ENCODE peak calls at places on chromosomes 7 and 10, in five cellular contexts. One of them, this sample, is unnamed.

GRCh38 chr10:119942973-119943372 is 50.4 kb downstream of the SEC23IP start:
- DNase-seq in foreskin keratinocyte: no peak
- DNase-seq in fibroblast of lung: peak; percentile 40
- DNase-seq in thoracic aorta: no peak
- DNase-seq in colonic mucosa: no peak
- DNase-seq in this sample: no peak

GRCh38 chr7:50739744-50740455 is 42.8 kb downstream of the GRB10 start:
- DNase-seq in thoracic aorta: no peak
- DNase-seq in foreskin keratinocyte: no peak
- DNase-seq in fibroblast of lung: no peak
- DNase-seq in colonic mucosa: no peak
- DNase-seq in this sample: no peak

GRCh38 chr10:21533577-21534475 is at the start of gene MLLT10:
- DNase-seq in foreskin keratinocyte: peak; percentile 81
- DNase-seq in fibroblast of lung: peak; percentile 97
- DNase-seq in thoracic aorta: peak; percentile 66
- DNase-seq in colonic mucosa: peak; percentile 88
- DNase-seq in this sample: peak; percentile 99

GRCh38 chr7:27116019-27116411 is 13.5 kb upstream of the HOXA2 start:
- DNase-seq in thoracic aorta: no peak
- DNase-seq in foreskin keratinocyte: no peak
- DNase-seq in fibroblast of lung: peak; percentile 30
- DNase-seq in colonic mucosa: peak; percentile 35
- DNase-seq in this sample: no peak

GRCh38 chr7:135283959-135284638 is 50.5 kb downstream of the STRA8 start:
- DNase-seq in fibroblast of lung: no peak
- DNase-seq in colonic mucosa: no peak
- DNase-seq in foreskin keratinocyte: no peak
- DNase-seq in thoracic aorta: no peak
- DNase-seq in this sample: no peak

GRCh38 chr10:35574924-35575352 is 30.2 kb upstream of the GJD4 start:
- DNase-seq in fibroblast of lung: peak; percentile 78
- DNase-seq in colonic mucosa: no peak
- DNase-seq in thoracic aorta: no peak
- DNase-seq in foreskin keratinocyte: no peak
- DNase-seq in this sample: no peak

GRCh38 chr10:123135415-123136141 is at the start of gene HMX3:
- DNase-seq in thoracic aorta: no peak
- DNase-seq in fibroblast of lung: peak; percentile 45
- DNase-seq in foreskin keratinocyte: no peak
- DNase-seq in colonic mucosa: no peak
- DNase-seq in this sample: peak; percentile 93

GRCh38 chr10:26881600-26882331 is 21.0 kb upstream of the ABI1 start:
- DNase-seq in fibroblast of lung: peak; percentile 82
- DNase-seq in colonic mucosa: no peak
- DNase-seq in foreskin keratinocyte: peak; percentile 57
- DNase-seq in thoracic aorta: no peak
- DNase-seq in this sample: peak; percentile 74

GRCh38 chr7:14793151-14793550 is 109.4 kb downstream of the DGKB start:
- DNase-seq in thoracic aorta: no peak
- DNase-seq in fibroblast of lung: no peak
- DNase-seq in foreskin keratinocyte: no peak
- DNase-seq in colonic mucosa: no peak
- DNase-seq in this sample: no peak

GRCh38 chr10:111656066-111656465 is 527.5 kb downstream of the GPAM start:
- DNase-seq in fibroblast of lung: no peak
- DNase-seq in colonic mucosa: no peak
- DNase-seq in foreskin keratinocyte: no peak
- DNase-seq in thoracic aorta: no peak
- DNase-seq in this sample: no peak

GRCh38 chr7:127396184-127396583 is 3.7 kb upstream of the ZNF800 start:
- DNase-seq in fibroblast of lung: peak; percentile 14
- DNase-seq in thoracic aorta: no peak
- DNase-seq in foreskin keratinocyte: no peak
- DNase-seq in colonic mucosa: no peak
- DNase-seq in this sample: peak; percentile 9

GRCh38 chr10:86461963-86462804 is 59.4 kb downstream of the WAPL start:
- DNase-seq in foreskin keratinocyte: no peak
- DNase-seq in fibroblast of lung: no peak
- DNase-seq in colonic mucosa: no peak
- DNase-seq in thoracic aorta: no peak
- DNase-seq in this sample: no peak

GRCh38 chr7:76209310-76209709 is 7.6 kb downstream of the SRRM3 start:
- DNase-seq in fibroblast of lung: no peak
- DNase-seq in foreskin keratinocyte: no peak
- DNase-seq in colonic mucosa: no peak
- DNase-seq in thoracic aorta: no peak
- DNase-seq in this sample: no peak

GRCh38 chr10:99966306-99966705 is 43.4 kb downstream of the DNMBP start:
- DNase-seq in fibroblast of lung: peak; percentile 48
- DNase-seq in colonic mucosa: no peak
- DNase-seq in foreskin keratinocyte: peak; percentile 94
- DNase-seq in thoracic aorta: no peak
- DNase-seq in this sample: no peak

GRCh38 chr10:48945441-48946143 is 6.0 kb upstream of the LRRC18 start:
- DNase-seq in colonic mucosa: peak; percentile 38
- DNase-seq in foreskin keratinocyte: no peak
- DNase-seq in fibroblast of lung: no peak
- DNase-seq in thoracic aorta: no peak
- DNase-seq in this sample: no peak

GRCh38 chr7:74219416-74219815 is 9.6 kb downstream of the LAT2 start:
- DNase-seq in thoracic aorta: no peak
- DNase-seq in foreskin keratinocyte: no peak
- DNase-seq in fibroblast of lung: no peak
- DNase-seq in colonic mucosa: no peak
- DNase-seq in this sample: no peak
- H3K4me1 ChIP-seq in thoracic aorta: no peaks in the 10 kb centered on the region
- H3K4me1 ChIP-seq in foreskin keratinocyte: no peaks in the 10 kb centered on the region
- H3K4me1 ChIP-seq in fibroblast of lung: no peaks in the 10 kb centered on the region
- H3K4me1 ChIP-seq in colonic mucosa: no peaks in the 10 kb centered on the region
- H3K4me1 ChIP-seq in this sample: no peaks in the 10 kb centered on the region

GRCh38 chr7:55119571-55119970 is 100.8 kb downstream of the EGFR start:
- DNase-seq in thoracic aorta: no peak
- DNase-seq in fibroblast of lung: no peak
- DNase-seq in foreskin keratinocyte: no peak
- DNase-seq in colonic mucosa: no peak
- DNase-seq in this sample: no peak

GRCh38 chr7:55121249-55121648 is 102.4 kb downstream of the EGFR start:
- DNase-seq in foreskin keratinocyte: no peak
- DNase-seq in fibroblast of lung: no peak
- DNase-seq in colonic mucosa: no peak
- DNase-seq in thoracic aorta: no peak
- DNase-seq in this sample: no peak

GRCh38 chr7:55120074-55120473 is 101.3 kb downstream of the EGFR start:
- DNase-seq in fibroblast of lung: no peak
- DNase-seq in foreskin keratinocyte: no peak
- DNase-seq in thoracic aorta: no peak
- DNase-seq in colonic mucosa: no peak
- DNase-seq in this sample: no peak

GRCh38 chr7:55120501-55121198 is 101.8 kb downstream of the EGFR start:
- DNase-seq in foreskin keratinocyte: peak; percentile 95
- DNase-seq in thoracic aorta: no peak
- DNase-seq in colonic mucosa: no peak
- DNase-seq in fibroblast of lung: peak; percentile 76
- DNase-seq in this sample: no peak

GRCh38 chr7:55122263-55122662 is 103.4 kb downstream of the EGFR start:
- DNase-seq in fibroblast of lung: no peak
- DNase-seq in colonic mucosa: no peak
- DNase-seq in thoracic aorta: no peak
- DNase-seq in foreskin keratinocyte: no peak
- DNase-seq in this sample: no peak
- H3K4me1 ChIP-seq in fibroblast of lung: peaks cover 26% of the 10 kb centered on the region
- H3K4me1 ChIP-seq in colonic mucosa: no peaks in the 10 kb centered on the region
- H3K4me1 ChIP-seq in thoracic aorta: no peaks in the 10 kb centered on the region
- H3K4me1 ChIP-seq in foreskin keratinocyte: peaks cover 55% of the 10 kb centered on the region
- H3K4me1 ChIP-seq in this sample: no peaks in the 10 kb centered on the region

GRCh38 chr7:102028206-102028826 is 210.9 kb downstream of the CUX1 start:
- DNase-seq in fibroblast of lung: no peak
- DNase-seq in thoracic aorta: no peak
- DNase-seq in foreskin keratinocyte: no peak
- DNase-seq in colonic mucosa: no peak
- DNase-seq in this sample: no peak

GRCh38 chr7:102029616-102030015 is 212.2 kb downstream of the CUX1 start:
- DNase-seq in colonic mucosa: no peak
- DNase-seq in fibroblast of lung: no peak
- DNase-seq in thoracic aorta: no peak
- DNase-seq in foreskin keratinocyte: no peak
- DNase-seq in this sample: no peak

GRCh38 chr7:102024769-102025391 is 207.5 kb downstream of the CUX1 start:
- DNase-seq in colonic mucosa: peak; percentile 56
- DNase-seq in thoracic aorta: no peak
- DNase-seq in foreskin keratinocyte: no peak
- DNase-seq in fibroblast of lung: no peak
- DNase-seq in this sample: peak; percentile 34

GRCh38 chr7:102030696-102031095 is 213.3 kb downstream of the CUX1 start:
- DNase-seq in foreskin keratinocyte: no peak
- DNase-seq in fibroblast of lung: no peak
- DNase-seq in colonic mucosa: no peak
- DNase-seq in thoracic aorta: no peak
- DNase-seq in this sample: no peak
- H3K4me1 ChIP-seq in foreskin keratinocyte: no peaks in the 10 kb centered on the region
- H3K4me1 ChIP-seq in fibroblast of lung: no peaks in the 10 kb centered on the region
- H3K4me1 ChIP-seq in colonic mucosa: no peaks in the 10 kb centered on the region
- H3K4me1 ChIP-seq in thoracic aorta: no peaks in the 10 kb centered on the region
- H3K4me1 ChIP-seq in this sample: no peaks in the 10 kb centered on the region

DNA sequence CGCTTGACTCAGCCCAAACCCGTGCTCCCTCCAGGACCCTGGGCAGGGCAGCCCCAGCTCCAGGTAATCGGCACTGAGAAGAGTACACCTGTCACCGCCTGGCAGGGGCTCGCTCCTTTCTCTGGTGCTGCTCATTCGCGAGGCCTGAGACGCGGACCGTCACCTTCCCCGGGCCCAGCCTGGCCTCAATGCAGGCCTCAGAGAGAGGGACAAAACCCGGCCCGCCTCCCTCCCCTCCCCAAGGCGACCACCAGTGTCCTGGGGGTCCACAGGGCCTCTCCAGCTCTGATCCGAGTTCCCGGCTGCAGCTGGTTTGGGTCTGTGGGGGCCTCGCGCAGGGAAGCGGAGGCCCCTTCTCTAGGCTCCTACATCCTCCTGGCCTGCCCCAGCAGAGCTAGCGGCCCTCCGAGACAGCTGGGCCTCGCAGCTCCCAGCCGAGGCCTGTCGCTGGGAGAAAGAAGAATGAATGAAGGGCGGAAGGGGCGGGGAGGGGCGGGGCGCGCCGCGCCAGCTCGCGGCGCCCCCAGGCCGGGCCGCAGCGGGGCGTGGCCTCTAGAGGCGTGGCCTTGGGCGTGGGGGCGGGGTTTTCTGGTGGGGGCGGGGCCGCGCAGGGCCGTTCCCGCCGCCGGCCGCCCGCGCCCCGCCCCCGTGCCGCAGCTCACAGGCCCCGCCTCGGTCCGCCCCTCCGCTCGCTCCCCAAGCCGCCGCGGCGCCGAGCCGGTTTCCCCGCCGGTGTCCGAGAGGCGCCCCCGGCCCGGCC is at the start of gene LIMK1:
- DNase-seq in fibroblast of lung: peak; percentile 86
- DNase-seq in foreskin keratinocyte: peak; percentile 39
- DNase-seq in thoracic aorta: no peak
- DNase-seq in colonic mucosa: peak; percentile 79
- DNase-seq in this sample: peak; percentile 96
- H3K4me1 ChIP-seq in fibroblast of lung: peaks cover 13% of the 10 kb centered on the region
- H3K4me1 ChIP-seq in foreskin keratinocyte: no peaks in the 10 kb centered on the region
- H3K4me1 ChIP-seq in thoracic aorta: peaks cover 12% of the 10 kb centered on the region
- H3K4me1 ChIP-seq in colonic mucosa: peaks cover 4% of the 10 kb centered on the region
- H3K4me1 ChIP-seq in this sample: peaks cover 12% of the 10 kb centered on the region